ENCODE peak calls at places on chromosomes 5 and 9, in six cellular contexts. One of them, this sample, is unnamed.

GRCh38 chr5:39440964-39441363 is 16.2 kb upstream of the DAB2 start:
- DNase-seq in stimulated activated CD4-positive, alpha-beta T cell treated with anti-CD3 and anti-CD28 coated beads, TNF-alpha, amount 100 ng/mL, for 4 hours: no peak
- DNase-seq in WTC11: no peak
- DNase-seq in AG10803: peak; percentile 61
- DNase-seq in substantia nigra: no peak
- DNase-seq in sigmoid colon: no peak
- DNase-seq in this sample: no peak

GRCh38 chr5:115457985-115458384 is 86.6 kb downstream of the FEM1C start:
- DNase-seq in stimulated activated CD4-positive, alpha-beta T cell treated with anti-CD3 and anti-CD28 coated beads, TNF-alpha, amount 100 ng/mL, for 4 hours: no peak
- DNase-seq in WTC11: no peak
- DNase-seq in AG10803: no peak
- DNase-seq in substantia nigra: no peak
- DNase-seq in sigmoid colon: no peak
- DNase-seq in this sample: peak; percentile 77

GRCh38 chr5:111453290-111453689 is 59.0 kb downstream of the STARD4 start:
- DNase-seq in stimulated activated CD4-positive, alpha-beta T cell treated with anti-CD3 and anti-CD28 coated beads, TNF-alpha, amount 100 ng/mL, for 4 hours: no peak
- DNase-seq in WTC11: no peak
- DNase-seq in AG10803: no peak
- DNase-seq in substantia nigra: no peak
- DNase-seq in sigmoid colon: no peak
- DNase-seq in this sample: no peak

GRCh38 chr5:140828402-140828737 is 610 bp downstream of the PCDHA6 start:
- DNase-seq in stimulated activated CD4-positive, alpha-beta T cell treated with anti-CD3 and anti-CD28 coated beads, TNF-alpha, amount 100 ng/mL, for 4 hours: no peak
- DNase-seq in WTC11: no peak
- DNase-seq in AG10803: no peak
- DNase-seq in substantia nigra: no peak
- DNase-seq in sigmoid colon: no peak
- DNase-seq in this sample: no peak

GRCh38 chr5:41195228-41195627 is 18.1 kb downstream of the C6 start:
- DNase-seq in stimulated activated CD4-positive, alpha-beta T cell treated with anti-CD3 and anti-CD28 coated beads, TNF-alpha, amount 100 ng/mL, for 4 hours: no peak
- DNase-seq in WTC11: no peak
- DNase-seq in AG10803: no peak
- DNase-seq in substantia nigra: no peak
- DNase-seq in sigmoid colon: no peak
- DNase-seq in this sample: no peak

GRCh38 chr5:135185461-135186075 is 151.5 kb upstream of the PITX1 start:
- DNase-seq in stimulated activated CD4-positive, alpha-beta T cell treated with anti-CD3 and anti-CD28 coated beads, TNF-alpha, amount 100 ng/mL, for 4 hours: no peak
- DNase-seq in WTC11: no peak
- DNase-seq in AG10803: peak; percentile 75
- DNase-seq in substantia nigra: no peak
- DNase-seq in sigmoid colon: no peak
- DNase-seq in this sample: peak; percentile 8

GRCh38 chr9:95783426-95783975 is 92.0 kb upstream of the ERCC6L2 start:
- DNase-seq in stimulated activated CD4-positive, alpha-beta T cell treated with anti-CD3 and anti-CD28 coated beads, TNF-alpha, amount 100 ng/mL, for 4 hours: no peak
- DNase-seq in WTC11: no peak
- DNase-seq in AG10803: peak; percentile 22
- DNase-seq in substantia nigra: no peak
- DNase-seq in sigmoid colon: no peak
- DNase-seq in this sample: peak; percentile 84

GRCh38 chr9:34544035-34544434 is 21.2 kb upstream of the ENHO start:
- DNase-seq in stimulated activated CD4-positive, alpha-beta T cell treated with anti-CD3 and anti-CD28 coated beads, TNF-alpha, amount 100 ng/mL, for 4 hours: no peak
- DNase-seq in WTC11: no peak
- DNase-seq in AG10803: no peak
- DNase-seq in substantia nigra: no peak
- DNase-seq in sigmoid colon: peak; percentile 2
- DNase-seq in this sample: no peak

GRCh38 chr5:142621227-142621626 is 64.7 kb downstream of the FGF1 start:
- DNase-seq in stimulated activated CD4-positive, alpha-beta T cell treated with anti-CD3 and anti-CD28 coated beads, TNF-alpha, amount 100 ng/mL, for 4 hours: no peak
- DNase-seq in WTC11: no peak
- DNase-seq in AG10803: peak; percentile 82
- DNase-seq in substantia nigra: no peak
- DNase-seq in sigmoid colon: no peak
- DNase-seq in this sample: peak; percentile 66

GRCh38 chr5:180605554-180606214 is 14.4 kb upstream of the SCGB3A1 start:
- DNase-seq in stimulated activated CD4-positive, alpha-beta T cell treated with anti-CD3 and anti-CD28 coated beads, TNF-alpha, amount 100 ng/mL, for 4 hours: peak; percentile 31
- DNase-seq in WTC11: peak; percentile 78
- DNase-seq in AG10803: peak; percentile 43
- DNase-seq in substantia nigra: no peak
- DNase-seq in sigmoid colon: peak; percentile 49
- DNase-seq in this sample: peak; percentile 63

GRCh38 chr5:137481596-137481995 is 17.5 kb downstream of the SPOCK1 start:
- DNase-seq in stimulated activated CD4-positive, alpha-beta T cell treated with anti-CD3 and anti-CD28 coated beads, TNF-alpha, amount 100 ng/mL, for 4 hours: no peak
- DNase-seq in WTC11: no peak
- DNase-seq in AG10803: no peak
- DNase-seq in substantia nigra: no peak
- DNase-seq in sigmoid colon: no peak
- DNase-seq in this sample: no peak

GRCh38 chr5:3027185-3027865 is 275.8 kb upstream of the IRX2 start:
- DNase-seq in stimulated activated CD4-positive, alpha-beta T cell treated with anti-CD3 and anti-CD28 coated beads, TNF-alpha, amount 100 ng/mL, for 4 hours: no peak
- DNase-seq in WTC11: no peak
- DNase-seq in AG10803: no peak
- DNase-seq in substantia nigra: no peak
- DNase-seq in sigmoid colon: no peak
- DNase-seq in this sample: no peak

GRCh38 chr9:110700953-110701352 is 32.4 kb downstream of the MUSK start:
- DNase-seq in stimulated activated CD4-positive, alpha-beta T cell treated with anti-CD3 and anti-CD28 coated beads, TNF-alpha, amount 100 ng/mL, for 4 hours: no peak
- DNase-seq in WTC11: no peak
- DNase-seq in AG10803: peak; percentile 34
- DNase-seq in substantia nigra: no peak
- DNase-seq in sigmoid colon: no peak
- DNase-seq in this sample: peak; percentile 40

GRCh38 chr5:121919091-121919490 is 42.7 kb upstream of the SRFBP1 start:
- DNase-seq in stimulated activated CD4-positive, alpha-beta T cell treated with anti-CD3 and anti-CD28 coated beads, TNF-alpha, amount 100 ng/mL, for 4 hours: no peak
- DNase-seq in WTC11: no peak
- DNase-seq in AG10803: no peak
- DNase-seq in substantia nigra: no peak
- DNase-seq in sigmoid colon: no peak
- DNase-seq in this sample: no peak

GRCh38 chr5:16787278-16787677 is 148.8 kb downstream of the MYO10 start:
- DNase-seq in stimulated activated CD4-positive, alpha-beta T cell treated with anti-CD3 and anti-CD28 coated beads, TNF-alpha, amount 100 ng/mL, for 4 hours: no peak
- DNase-seq in WTC11: no peak
- DNase-seq in AG10803: no peak
- DNase-seq in substantia nigra: no peak
- DNase-seq in sigmoid colon: no peak
- DNase-seq in this sample: no peak

GRCh38 chr5:139709587-139710369 is 61.6 kb downstream of the CXXC5 start:
- DNase-seq in stimulated activated CD4-positive, alpha-beta T cell treated with anti-CD3 and anti-CD28 coated beads, TNF-alpha, amount 100 ng/mL, for 4 hours: peak; percentile 28
- DNase-seq in WTC11: peak; percentile 82
- DNase-seq in AG10803: no peak
- DNase-seq in substantia nigra: no peak
- DNase-seq in sigmoid colon: no peak
- DNase-seq in this sample: no peak

GRCh38 chr5:59041355-59041754 is 458.5 kb downstream of the RAB3C start:
- DNase-seq in stimulated activated CD4-positive, alpha-beta T cell treated with anti-CD3 and anti-CD28 coated beads, TNF-alpha, amount 100 ng/mL, for 4 hours: no peak
- DNase-seq in WTC11: no peak
- DNase-seq in AG10803: no peak
- DNase-seq in substantia nigra: no peak
- DNase-seq in sigmoid colon: no peak
- DNase-seq in this sample: no peak

GRCh38 chr5:45454114-45454513 is 242.1 kb downstream of the HCN1 start:
- DNase-seq in stimulated activated CD4-positive, alpha-beta T cell treated with anti-CD3 and anti-CD28 coated beads, TNF-alpha, amount 100 ng/mL, for 4 hours: no peak
- DNase-seq in WTC11: peak; percentile 20
- DNase-seq in AG10803: peak; percentile 12
- DNase-seq in substantia nigra: no peak
- DNase-seq in sigmoid colon: no peak
- DNase-seq in this sample: peak; percentile 2

GRCh38 chr5:73188764-73189521 is 15.9 kb downstream of the TMEM174 start:
- DNase-seq in stimulated activated CD4-positive, alpha-beta T cell treated with anti-CD3 and anti-CD28 coated beads, TNF-alpha, amount 100 ng/mL, for 4 hours: no peak
- DNase-seq in WTC11: no peak
- DNase-seq in AG10803: peak; percentile 97
- DNase-seq in substantia nigra: no peak
- DNase-seq in sigmoid colon: no peak
- DNase-seq in this sample: no peak

GRCh38 chr9:21153688-21154608 is 12.3 kb upstream of the IFNW1 start:
- DNase-seq in stimulated activated CD4-positive, alpha-beta T cell treated with anti-CD3 and anti-CD28 coated beads, TNF-alpha, amount 100 ng/mL, for 4 hours: no peak
- DNase-seq in WTC11: no peak
- DNase-seq in AG10803: no peak
- DNase-seq in substantia nigra: no peak
- DNase-seq in sigmoid colon: no peak
- DNase-seq in this sample: peak; percentile 30

GRCh38 chr5:4255441-4255840 is 659.8 kb downstream of the IRX1 start:
- DNase-seq in stimulated activated CD4-positive, alpha-beta T cell treated with anti-CD3 and anti-CD28 coated beads, TNF-alpha, amount 100 ng/mL, for 4 hours: no peak
- DNase-seq in WTC11: no peak
- DNase-seq in AG10803: no peak
- DNase-seq in substantia nigra: no peak
- DNase-seq in sigmoid colon: no peak
- DNase-seq in this sample: no peak

GRCh38 chr9:107931071-107931715 is 441.6 kb upstream of the KLF4 start:
- DNase-seq in stimulated activated CD4-positive, alpha-beta T cell treated with anti-CD3 and anti-CD28 coated beads, TNF-alpha, amount 100 ng/mL, for 4 hours: no peak
- DNase-seq in WTC11: no peak
- DNase-seq in AG10803: no peak
- DNase-seq in substantia nigra: no peak
- DNase-seq in sigmoid colon: no peak
- DNase-seq in this sample: no peak

GRCh38 chr9:132873403-132873802 is 4.7 kb downstream of the AK8 start:
- DNase-seq in stimulated activated CD4-positive, alpha-beta T cell treated with anti-CD3 and anti-CD28 coated beads, TNF-alpha, amount 100 ng/mL, for 4 hours: no peak
- DNase-seq in WTC11: no peak
- DNase-seq in AG10803: no peak
- DNase-seq in substantia nigra: no peak
- DNase-seq in sigmoid colon: no peak
- DNase-seq in this sample: no peak

GRCh38 chr9:684055-684949 is 157.2 kb upstream of the DMRT1 start:
- DNase-seq in stimulated activated CD4-positive, alpha-beta T cell treated with anti-CD3 and anti-CD28 coated beads, TNF-alpha, amount 100 ng/mL, for 4 hours: no peak
- DNase-seq in WTC11: no peak
- DNase-seq in AG10803: peak; percentile 73
- DNase-seq in substantia nigra: no peak
- DNase-seq in sigmoid colon: no peak
- DNase-seq in this sample: peak; percentile 74